ENCODE peak calls at places on chromosomes 6 and 20, in five cellular contexts. R, O, F, Z and K are unnamed samples.

GRCh38 chr20:17832236-17832635 is 132.5 kb downstream of the BANF2 start:
- DNase-seq in R (no peak), O (no peak), F (no peak), Z (no peak), K (no peak)

GRCh38 chr6:145372671-145373123 is 362.6 kb downstream of the EPM2A start:
- DNase-seq in R (peak; percentile 70), O (no peak), F (peak; percentile 64), Z (no peak), K (peak; percentile 24)

GRCh38 chr6:4358414-4359107 is 223.2 kb upstream of the ECI2 start:
- DNase-seq in R (peak; percentile 89), O (peak; percentile 100), F (peak; percentile 100), Z (no peak), K (peak; percentile 99)

GRCh38 chr6:120302041-120302440 is 952.5 kb upstream of the MAN1A1 start:
- DNase-seq in R (no peak), O (no peak), F (no peak), Z (no peak), K (no peak)

GRCh38 chr6:139962663-139963314 is 588.3 kb upstream of the CITED2 start:
- DNase-seq in R (peak; percentile 51), O (no peak), F (no peak), Z (no peak), K (no peak)

GRCh38 chr6:141539617-141540016 is 593.1 kb upstream of the GJE1 start:
- DNase-seq in R (no peak), O (no peak), F (peak; percentile 27), Z (no peak), K (no peak)

GRCh38 chr6:137370871-137371633 is 123.1 kb downstream of the OLIG3 start:
- DNase-seq in R (no peak), O (no peak), F (peak; percentile 8), Z (no peak), K (no peak)

GRCh38 chr6:84764332-84765049 is at the start of gene TBX18:
- DNase-seq in R (peak; percentile 91), O (no peak), F (peak; percentile 100), Z (peak; percentile 93), K (peak; percentile 98)

GRCh38 chr20:32438331-32438858 is 80.3 kb downstream of the ASXL1 start:
- DNase-seq in R (no peak), O (no peak), F (no peak), Z (no peak), K (no peak)

GRCh38 chr20:49397525-49397924 is 84.9 kb downstream of the KCNB1 start:
- DNase-seq in R (no peak), O (no peak), F (peak; percentile 60), Z (no peak), K (peak; percentile 16)

GRCh38 chr6:3402310-3403243 is 54.3 kb downstream of the SLC22A23 start:
- DNase-seq in R (no peak), O (no peak), F (no peak), Z (no peak), K (no peak)

GRCh38 chr20:47215653-47216397 is 140.7 kb downstream of the ZMYND8 start:
- DNase-seq in R (no peak), O (no peak), F (no peak), Z (no peak), K (no peak)

GRCh38 chr6:109693128-109693527 is 2.0 kb downstream of the FIG4 start:
- DNase-seq in R (no peak), O (no peak), F (no peak), Z (no peak), K (no peak)

GRCh38 chr20:5511082-5511481 is 194.3 kb upstream of the PROKR2 start:
- DNase-seq in R (no peak), O (no peak), F (no peak), Z (no peak), K (no peak)

GRCh38 chr6:139981810-139982550 is 607.5 kb upstream of the CITED2 start:
- DNase-seq in R (no peak), O (peak; percentile 94), F (peak; percentile 83), Z (peak; percentile 10), K (peak; percentile 84)

GRCh38 chr20:8124639-8125038 is 7.4 kb upstream of the PLCB1 start:
- DNase-seq in R (no peak), O (no peak), F (no peak), Z (no peak), K (no peak)

GRCh38 chr20:32483351-32484220 is 101.5 kb downstream of the NOL4L start:
- DNase-seq in R (peak; percentile 75), O (peak; percentile 84), F (peak; percentile 88), Z (peak; percentile 90), K (peak; percentile 76)

GRCh38 chr20:3797592-3798404 is 1.7 kb downstream of the CDC25B start:
- DNase-seq in R (no peak), O (no peak), F (no peak), Z (no peak), K (no peak)

GRCh38 chr6:15508363-15509330 is 154.2 kb downstream of the DTNBP1 start:
- DNase-seq in R (no peak), O (no peak), F (no peak), Z (no peak), K (no peak)